ENCODE peak calls at places on chromosomes 6 and 20, in six cellular contexts. I is glutamatergic neuron; C is cardiac muscle cell; X is cardiac fibroblast; W is stimulated activated CD4-positive, alpha-beta T cell treated with anti-CD3 and anti-CD28 coated beads, Interleukin-12 subunit alpha, Interleukin-12 subunit beta, amount 100 ng/mL, for 24 hours; Z is aorta. E is an unnamed sample.

GRCh38 chr6:53771780-53772624 is 22.8 kb upstream of the LRRC1 start:
- DNase-seq in I (no peak), C (no peak), X (peak), W (no peak), Z (no peak), E (peak)

GRCh38 chr20:61744691-61745396 is 320.8 kb downstream of the TAF4 start:
- DNase-seq in I (no peak), C (peak), X (peak), W (no peak), Z (peak), E (no peak)

GRCh38 chr20:64077876-64078551 is 1.3 kb downstream of the RGS19 start:
- DNase-seq in I (no peak), C (no peak), X (no peak), W (no peak), Z (no peak), E (no peak)

GRCh38 chr6:145838305-145838704 is 23.7 kb upstream of the FBXO30 start:
- DNase-seq in I (no peak), C (no peak), X (no peak), W (no peak), Z (no peak), E (no peak)

GRCh38 chr20:32823078-32823477 is 3.3 kb downstream of the MAPRE1 start:
- DNase-seq in I (no peak), C (peak), X (peak), W (no peak), Z (no peak), E (peak)

GRCh38 chr20:63692436-63693078 is 3.9 kb upstream of the TNFRSF6B start:
- DNase-seq in I (no peak), C (no peak), X (peak), W (no peak), Z (peak), E (no peak)

GRCh38 chr20:17943343-17943742 is 25.3 kb downstream of the SNX5 start:
- DNase-seq in I (no peak), C (no peak), X (no peak), W (no peak), Z (no peak), E (no peak)

GRCh38 chr6:151181701-151182367 is 57.9 kb upstream of the AKAP12 start:
- DNase-seq in I (no peak), C (peak), X (peak), W (no peak), Z (no peak), E (no peak)

GRCh38 chr6:157497579-157497978 is 116.6 kb downstream of the ZDHHC14 start:
- DNase-seq in I (no peak), C (no peak), X (no peak), W (no peak), Z (no peak), E (no peak)

GRCh38 chr20:2108987-2109386 is 7.4 kb downstream of the STK35 start:
- DNase-seq in I (no peak), C (peak), X (peak), W (no peak), Z (no peak), E (no peak)

GRCh38 chr6:106084106-106084963 is 1.8 kb upstream of the PRDM1 start:
- DNase-seq in I (peak), C (peak), X (peak), W (no peak), Z (no peak), E (peak)

GRCh38 chr6:40409716-40410397 is 177.3 kb downstream of the LRFN2 start:
- DNase-seq in I (no peak), C (no peak), X (no peak), W (no peak), Z (no peak), E (no peak)

GRCh38 chr6:40931927-40932326 is 107.1 kb downstream of the UNC5CL start:
- DNase-seq in I (no peak), C (no peak), X (peak), W (no peak), Z (no peak), E (no peak)

GRCh38 chr6:43628392-43629103 is 516 bp downstream of the GTPBP2 start:
- DNase-seq in I (peak), C (peak), X (peak), W (peak), Z (no peak), E (peak)

GRCh38 chr6:40906759-40907158 is 132.3 kb downstream of the UNC5CL start:
- DNase-seq in I (no peak), C (no peak), X (peak), W (no peak), Z (no peak), E (no peak)

GRCh38 chr20:63183422-63184146 is 32.3 kb downstream of the YTHDF1 start:
- DNase-seq in I (peak), C (peak), X (peak), W (peak), Z (no peak), E (peak)

GRCh38 chr6:144886682-144887081 is 601.5 kb downstream of the UTRN start:
- DNase-seq in I (no peak), C (no peak), X (no peak), W (no peak), Z (no peak), E (no peak)

GRCh38 chr6:25578538-25578937 is 73.5 kb upstream of the SCGN start:
- DNase-seq in I (no peak), C (no peak), X (no peak), W (no peak), Z (no peak), E (no peak)

GRCh38 chr6:43972915-43973304 is 154.3 kb downstream of the MRPL14 start:
- DNase-seq in I (no peak), C (peak), X (peak), W (no peak), Z (peak), E (peak)

GRCh38 chr6:148109732-148110131 is 232.9 kb upstream of the SASH1 start:
- DNase-seq in I (no peak), C (no peak), X (no peak), W (no peak), Z (no peak), E (peak)

GRCh38 chr6:137654365-137654981 is 160.3 kb upstream of the OLIG3 start:
- DNase-seq in I (no peak), C (no peak), X (no peak), W (no peak), Z (no peak), E (no peak)

GRCh38 chr20:51666126-51666525 is 102.1 kb downstream of the ATP9A start:
- DNase-seq in I (no peak), C (no peak), X (no peak), W (no peak), Z (no peak), E (no peak)

GRCh38 chr20:19301142-19301541 is 88.7 kb downstream of the SLC24A3 start:
- DNase-seq in I (no peak), C (no peak), X (no peak), W (no peak), Z (no peak), E (no peak)

E was measured in WERI-Rb-1.